ENCODE peak calls at places on chromosomes 6 and 20, in nine cellular contexts. One of them, this sample, is unnamed.

GRCh38 chr6:114747995-114748625 is 405.3 kb upstream of the HS3ST5 start:
- DNase-seq in fibroblast of the aortic adventitia: peak
- DNase-seq in cardiac fibroblast: peak
- DNase-seq in psoas muscle: no peak
- DNase-seq in K562: peak
- DNase-seq in A549: no peak
- DNase-seq in brain microvascular endothelial cell: peak
- DNase-seq in tibial artery: no peak
- DNase-seq in dorsolateral prefrontal cortex: peak
- DNase-seq in this sample: peak

GRCh38 chr6:107418118-107418517 is 41.2 kb downstream of the PDSS2 start:
- DNase-seq in A549: peak
- DNase-seq in dorsolateral prefrontal cortex: no peak
- DNase-seq in psoas muscle: no peak
- DNase-seq in K562: no peak
- DNase-seq in cardiac fibroblast: peak
- DNase-seq in fibroblast of the aortic adventitia: peak
- DNase-seq in brain microvascular endothelial cell: peak
- DNase-seq in tibial artery: no peak
- DNase-seq in this sample: no peak

GRCh38 chr20:61905781-61906523 is 159.7 kb downstream of the TAF4 start:
- DNase-seq in cardiac fibroblast: no peak
- DNase-seq in fibroblast of the aortic adventitia: no peak
- DNase-seq in tibial artery: no peak
- DNase-seq in K562: no peak
- DNase-seq in A549: no peak
- DNase-seq in brain microvascular endothelial cell: no peak
- DNase-seq in psoas muscle: no peak
- DNase-seq in dorsolateral prefrontal cortex: no peak
- DNase-seq in this sample: no peak

GRCh38 chr20:62623488-62624324 is 18.6 kb upstream of the SLCO4A1 start:
- DNase-seq in fibroblast of the aortic adventitia: peak
- DNase-seq in cardiac fibroblast: peak
- DNase-seq in A549: peak
- DNase-seq in tibial artery: peak
- DNase-seq in K562: peak
- DNase-seq in brain microvascular endothelial cell: peak
- DNase-seq in dorsolateral prefrontal cortex: no peak
- DNase-seq in psoas muscle: peak
- DNase-seq in this sample: peak

GRCh38 chr6:168374541-168375071 is 55.0 kb upstream of the DACT2 start:
- DNase-seq in tibial artery: no peak
- DNase-seq in cardiac fibroblast: no peak
- DNase-seq in A549: no peak
- DNase-seq in fibroblast of the aortic adventitia: no peak
- DNase-seq in brain microvascular endothelial cell: no peak
- DNase-seq in psoas muscle: no peak
- DNase-seq in K562: no peak
- DNase-seq in dorsolateral prefrontal cortex: no peak
- DNase-seq in this sample: no peak

GRCh38 chr20:19256085-19256484 is 43.6 kb downstream of the SLC24A3 start:
- DNase-seq in tibial artery: no peak
- DNase-seq in cardiac fibroblast: peak
- DNase-seq in brain microvascular endothelial cell: no peak
- DNase-seq in dorsolateral prefrontal cortex: no peak
- DNase-seq in psoas muscle: no peak
- DNase-seq in K562: no peak
- DNase-seq in fibroblast of the aortic adventitia: no peak
- DNase-seq in A549: no peak
- DNase-seq in this sample: no peak

GRCh38 chr20:36856691-36857635 is 19.0 kb upstream of the TLDC2 start:
- DNase-seq in fibroblast of the aortic adventitia: peak
- DNase-seq in A549: no peak
- DNase-seq in dorsolateral prefrontal cortex: no peak
- DNase-seq in psoas muscle: no peak
- DNase-seq in tibial artery: no peak
- DNase-seq in brain microvascular endothelial cell: no peak
- DNase-seq in K562: no peak
- DNase-seq in cardiac fibroblast: peak
- DNase-seq in this sample: peak

GRCh38 chr20:57393321-57394086 is 2.3 kb downstream of the RBM38 start:
- DNase-seq in K562: no peak
- DNase-seq in fibroblast of the aortic adventitia: no peak
- DNase-seq in cardiac fibroblast: no peak
- DNase-seq in brain microvascular endothelial cell: no peak
- DNase-seq in psoas muscle: peak
- DNase-seq in A549: no peak
- DNase-seq in dorsolateral prefrontal cortex: no peak
- DNase-seq in tibial artery: no peak
- DNase-seq in this sample: peak

GRCh38 chr6:127520061-127520460 is 926 bp upstream of the MTCL3 start:
- DNase-seq in psoas muscle: no peak
- DNase-seq in dorsolateral prefrontal cortex: no peak
- DNase-seq in fibroblast of the aortic adventitia: peak
- DNase-seq in brain microvascular endothelial cell: peak
- DNase-seq in A549: no peak
- DNase-seq in cardiac fibroblast: peak
- DNase-seq in K562: no peak
- DNase-seq in tibial artery: no peak
- DNase-seq in this sample: no peak

GRCh38 chr6:52454556-52454955 is 34.4 kb downstream of the EFHC1 start:
- DNase-seq in tibial artery: no peak
- DNase-seq in psoas muscle: no peak
- DNase-seq in fibroblast of the aortic adventitia: peak
- DNase-seq in dorsolateral prefrontal cortex: no peak
- DNase-seq in A549: no peak
- DNase-seq in cardiac fibroblast: peak
- DNase-seq in brain microvascular endothelial cell: no peak
- DNase-seq in K562: no peak
- DNase-seq in this sample: no peak

DNA sequence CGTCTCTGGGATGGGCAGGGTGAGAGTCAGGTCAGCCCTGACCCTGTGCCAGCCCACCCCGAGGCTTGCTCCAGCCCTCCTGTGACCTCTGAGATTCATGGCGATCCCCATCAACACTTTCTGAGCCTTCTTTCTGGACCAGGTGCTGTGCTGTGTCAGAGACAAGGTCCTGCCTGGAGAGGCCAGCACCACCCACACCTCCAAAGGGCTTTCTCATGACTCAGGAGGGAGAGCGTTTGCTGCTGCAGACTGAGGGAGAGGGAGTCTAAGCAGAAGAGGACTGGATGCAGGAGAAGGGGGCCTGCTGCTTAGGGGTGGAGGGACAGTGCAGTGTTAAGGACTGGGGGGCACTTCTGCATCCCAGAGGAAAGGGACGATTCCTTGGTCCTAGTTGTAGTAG is 193.5 kb downstream of the LRFN2 start:
- DNase-seq in brain microvascular endothelial cell: no peak
- DNase-seq in psoas muscle: no peak
- DNase-seq in K562: no peak
- DNase-seq in tibial artery: no peak
- DNase-seq in dorsolateral prefrontal cortex: peak
- DNase-seq in A549: no peak
- DNase-seq in cardiac fibroblast: no peak
- DNase-seq in fibroblast of the aortic adventitia: no peak
- DNase-seq in this sample: no peak
- TF ChIP-seq CTCF in brain microvascular endothelial cell: no peak
- TF ChIP-seq CTCF in psoas muscle: no peak
- TF ChIP-seq CTCF in K562: no peak
- TF ChIP-seq CTCF in tibial artery: no peak
- TF ChIP-seq CTCF in dorsolateral prefrontal cortex: no peak
- TF ChIP-seq CTCF in A549: no peak
- TF ChIP-seq CTCF in cardiac fibroblast: no peak
- TF ChIP-seq CTCF in fibroblast of the aortic adventitia: no peak
- TF ChIP-seq CTCF in this sample: no peak

GRCh38 chr20:15482525-15482924 is 1090.7 kb downstream of the KIF16B start:
- DNase-seq in psoas muscle: no peak
- DNase-seq in K562: no peak
- DNase-seq in A549: no peak
- DNase-seq in cardiac fibroblast: no peak
- DNase-seq in tibial artery: no peak
- DNase-seq in brain microvascular endothelial cell: no peak
- DNase-seq in dorsolateral prefrontal cortex: no peak
- DNase-seq in fibroblast of the aortic adventitia: no peak
- DNase-seq in this sample: no peak
- TF ChIP-seq CTCF in psoas muscle: no peak
- TF ChIP-seq CTCF in K562: no peak
- TF ChIP-seq CTCF in A549: no peak
- TF ChIP-seq CTCF in cardiac fibroblast: no peak
- TF ChIP-seq CTCF in tibial artery: no peak
- TF ChIP-seq CTCF in brain microvascular endothelial cell: no peak
- TF ChIP-seq CTCF in dorsolateral prefrontal cortex: no peak
- TF ChIP-seq CTCF in fibroblast of the aortic adventitia: no peak
- TF ChIP-seq CTCF in this sample: no peak

DNA sequence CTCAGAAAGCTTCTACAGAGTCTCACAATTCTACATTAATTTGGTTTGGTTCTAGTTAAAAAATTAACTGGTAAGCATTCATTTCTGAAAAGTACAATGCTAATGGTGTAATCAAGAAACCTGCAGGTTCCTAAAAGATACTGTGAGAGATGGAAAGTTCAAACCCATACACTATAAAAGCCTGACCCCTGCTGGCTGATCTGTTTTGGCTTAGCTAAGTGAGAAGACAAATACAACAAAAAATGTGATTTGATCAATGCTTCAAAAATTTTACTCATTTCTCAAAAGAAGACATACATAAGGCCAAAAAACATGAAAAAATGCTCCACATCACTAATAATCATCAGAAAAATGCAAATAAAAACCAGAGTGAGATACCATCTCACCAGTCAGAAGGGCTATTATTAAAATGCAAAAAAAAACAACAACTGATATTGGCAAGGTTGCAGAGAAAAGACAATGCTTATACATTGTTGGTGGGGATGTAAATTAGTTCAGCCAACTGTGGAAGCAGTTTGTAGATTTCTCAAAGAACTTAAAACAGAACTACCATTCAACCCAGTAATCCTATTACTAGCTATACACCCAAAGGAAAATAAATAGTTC is 102.8 kb downstream of the MOXD1 start:
- DNase-seq in A549: peak
- DNase-seq in dorsolateral prefrontal cortex: no peak
- DNase-seq in brain microvascular endothelial cell: peak
- DNase-seq in K562: peak
- DNase-seq in psoas muscle: no peak
- DNase-seq in fibroblast of the aortic adventitia: peak
- DNase-seq in cardiac fibroblast: peak
- DNase-seq in tibial artery: no peak
- DNase-seq in this sample: no peak
- TF ChIP-seq CTCF in A549: peak
- TF ChIP-seq CTCF in dorsolateral prefrontal cortex: peak
- TF ChIP-seq CTCF in brain microvascular endothelial cell: peak
- TF ChIP-seq CTCF in K562: peak
- TF ChIP-seq CTCF in psoas muscle: peak
- TF ChIP-seq CTCF in fibroblast of the aortic adventitia: peak
- TF ChIP-seq CTCF in cardiac fibroblast: peak
- TF ChIP-seq CTCF in tibial artery: peak
- TF ChIP-seq CTCF in this sample: peak

DNA sequence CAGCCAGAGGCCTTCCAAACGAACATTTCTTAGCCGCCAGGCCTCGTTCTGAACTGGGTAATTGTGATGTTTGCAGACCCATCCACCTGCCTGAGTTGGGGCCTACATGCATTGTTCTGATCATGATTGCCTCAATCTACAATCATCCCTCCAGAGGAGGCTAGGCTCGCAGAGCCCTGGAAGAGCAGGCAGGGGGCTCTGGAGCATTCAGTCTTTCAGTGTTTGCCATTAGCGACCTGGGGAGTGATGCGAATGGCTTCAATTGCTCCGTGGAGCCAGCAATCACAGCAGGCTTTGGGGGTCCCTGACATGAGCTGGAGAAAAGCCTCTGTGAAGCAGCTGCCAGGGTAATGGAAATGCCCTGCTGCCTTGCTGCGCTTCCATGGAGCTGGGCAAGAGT is 22.0 kb downstream of the SNAP25 start:
- DNase-seq in fibroblast of the aortic adventitia: no peak
- DNase-seq in cardiac fibroblast: no peak
- DNase-seq in K562: no peak
- DNase-seq in A549: no peak
- DNase-seq in brain microvascular endothelial cell: no peak
- DNase-seq in tibial artery: no peak
- DNase-seq in psoas muscle: no peak
- DNase-seq in dorsolateral prefrontal cortex: no peak
- DNase-seq in this sample: no peak
- TF ChIP-seq CTCF in fibroblast of the aortic adventitia: no peak
- TF ChIP-seq CTCF in cardiac fibroblast: no peak
- TF ChIP-seq CTCF in K562: no peak
- TF ChIP-seq CTCF in A549: no peak
- TF ChIP-seq CTCF in brain microvascular endothelial cell: no peak
- TF ChIP-seq CTCF in tibial artery: no peak
- TF ChIP-seq CTCF in psoas muscle: no peak
- TF ChIP-seq CTCF in dorsolateral prefrontal cortex: no peak
- TF ChIP-seq CTCF in this sample: no peak

GRCh38 chr6:41477572-41477971 is 68.6 kb upstream of the FOXP4 start:
- DNase-seq in cardiac fibroblast: no peak
- DNase-seq in tibial artery: no peak
- DNase-seq in fibroblast of the aortic adventitia: no peak
- DNase-seq in psoas muscle: no peak
- DNase-seq in A549: no peak
- DNase-seq in dorsolateral prefrontal cortex: no peak
- DNase-seq in brain microvascular endothelial cell: no peak
- DNase-seq in K562: no peak
- DNase-seq in this sample: no peak
- TF ChIP-seq CTCF in cardiac fibroblast: no peak
- TF ChIP-seq CTCF in tibial artery: no peak
- TF ChIP-seq CTCF in fibroblast of the aortic adventitia: no peak
- TF ChIP-seq CTCF in psoas muscle: no peak
- TF ChIP-seq CTCF in A549: no peak
- TF ChIP-seq CTCF in dorsolateral prefrontal cortex: no peak
- TF ChIP-seq CTCF in brain microvascular endothelial cell: peak
- TF ChIP-seq CTCF in K562: no peak
- TF ChIP-seq CTCF in this sample: no peak

DNA sequence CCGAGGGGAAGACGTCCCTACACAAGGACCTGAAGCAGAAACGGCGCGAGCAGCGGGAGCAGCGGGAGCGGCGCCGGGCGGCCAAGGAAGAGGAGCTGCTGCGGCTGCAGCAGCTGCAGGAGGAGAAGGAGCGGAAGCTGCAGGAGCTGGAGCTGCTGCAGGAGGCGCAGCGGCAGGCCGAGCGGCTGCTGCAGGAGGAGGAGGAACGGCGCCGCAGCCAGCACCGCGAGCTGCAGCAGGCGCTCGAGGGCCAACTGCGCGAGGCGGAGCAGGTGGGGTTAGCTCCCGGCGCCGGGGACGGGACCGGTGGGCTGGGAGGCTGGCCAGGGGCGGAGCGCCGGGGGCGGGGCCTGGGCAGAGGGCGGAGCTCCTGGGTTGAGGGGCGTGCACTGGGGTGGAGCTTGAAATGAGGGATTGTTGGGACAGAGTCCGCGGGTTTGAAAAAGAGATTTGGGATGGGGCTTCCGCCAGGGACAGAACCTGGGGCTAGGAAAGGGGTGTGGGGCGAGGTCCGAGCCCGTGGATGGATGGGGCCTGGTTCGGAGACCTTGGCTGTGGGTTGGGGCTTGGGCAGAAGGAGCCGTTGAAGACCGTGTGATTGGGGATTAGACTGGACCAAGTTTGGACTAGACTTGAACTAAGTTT is 20.7 kb downstream of the DEF6 start:
- DNase-seq in fibroblast of the aortic adventitia: peak
- DNase-seq in tibial artery: peak
- DNase-seq in dorsolateral prefrontal cortex: peak
- DNase-seq in A549: peak
- DNase-seq in brain microvascular endothelial cell: peak
- DNase-seq in psoas muscle: peak
- DNase-seq in K562: peak
- DNase-seq in cardiac fibroblast: peak
- DNase-seq in this sample: no peak
- TF ChIP-seq CTCF in fibroblast of the aortic adventitia: peak
- TF ChIP-seq CTCF in tibial artery: no peak
- TF ChIP-seq CTCF in dorsolateral prefrontal cortex: no peak
- TF ChIP-seq CTCF in A549: no peak
- TF ChIP-seq CTCF in brain microvascular endothelial cell: no peak
- TF ChIP-seq CTCF in psoas muscle: no peak
- TF ChIP-seq CTCF in K562: no peak
- TF ChIP-seq CTCF in cardiac fibroblast: peak
- TF ChIP-seq CTCF in this sample: no peak